ENCODE peak calls at places on chromosomes 6 and 20, in four cellular contexts. Z is keratinocyte, V is kidney, E is nephron progenitor cell. W is an unnamed sample.

GRCh38 chr6:134714679-134715078 is 235.2 kb downstream of the ALDH8A1 start:
- DNase-seq in Z (no peak), V (no peak), E (no peak), W (peak)

GRCh38 chr6:87772597-87773530 is 70.8 kb upstream of the AKIRIN2 start:
- DNase-seq in V (no peak), E (no peak), Z (no peak), W (no peak)

GRCh38 chr6:83518946-83519489 is 6.7 kb downstream of the PRSS35 start:
- DNase-seq in V (no peak), Z (no peak), E (no peak), W (no peak)

GRCh38 chr6:116450769-116451740 is 10.1 kb upstream of the CALHM6 start:
- DNase-seq in V (no peak), E (no peak), Z (no peak), W (peak)

GRCh38 chr6:74068945-74069570 is 373.1 kb downstream of the CD109 start:
- DNase-seq in V (no peak), E (no peak), Z (no peak), W (no peak)

GRCh38 chr6:2232445-2232844 is 13.0 kb downstream of the GMDS start:
- DNase-seq in Z (no peak), E (no peak), V (no peak), W (no peak)

GRCh38 chr6:145315982-145316600 is 419.2 kb downstream of the EPM2A start:
- DNase-seq in V (no peak), E (no peak), Z (no peak), W (no peak)

GRCh38 chr20:47493954-47494293 is 7.8 kb upstream of the NCOA3 start:
- DNase-seq in Z (no peak), V (no peak), E (no peak), W (peak)

GRCh38 chr20:40532103-40532502 is 156.9 kb downstream of the MAFB start:
- DNase-seq in V (no peak), Z (no peak), E (peak), W (peak)

GRCh38 chr6:160041608-160042007 is 72.7 kb downstream of the IGF2R start:
- DNase-seq in Z (no peak), E (no peak), V (no peak), W (peak)

GRCh38 chr6:127148511-127148910 is 30.0 kb downstream of the RSPO3 start:
- DNase-seq in Z (no peak), V (no peak), E (no peak), W (no peak)

GRCh38 chr6:45445749-45446454 is 68.2 kb upstream of the SUPT3H start:
- DNase-seq in Z (peak), E (no peak), V (peak), W (peak)

GRCh38 chr20:15511551-15511950 is 1061.7 kb downstream of the KIF16B start:
- DNase-seq in E (no peak), V (no peak), Z (no peak), W (no peak)

GRCh38 chr6:134170844-134171243 is 118.4 kb upstream of the SLC2A12 start:
- DNase-seq in E (no peak), Z (no peak), V (no peak), W (no peak)

GRCh38 chr6:33752139-33753015 is 5.7 kb upstream of the IP6K3 start:
- DNase-seq in Z (no peak), V (no peak), E (no peak), W (no peak)

GRCh38 chr6:34331361-34332050 is 61.0 kb downstream of the NUDT3 start:
- DNase-seq in V (no peak), Z (no peak), E (no peak), W (no peak)

GRCh38 chr6:39137235-39137634 is 22.2 kb upstream of the SAYSD1 start:
- DNase-seq in Z (peak), E (peak), V (no peak), W (peak)

GRCh38 chr6:19210849-19211590 is 626.1 kb upstream of the ID4 start:
- DNase-seq in Z (no peak), E (peak), V (no peak), W (no peak)

GRCh38 chr6:63637865-63638445 is 2.4 kb downstream of the PHF3 start:
- DNase-seq in E (no peak), Z (no peak), V (no peak), W (no peak)

GRCh38 chr6:6434151-6434550 is 113.7 kb upstream of the F13A1 start:
- DNase-seq in E (no peak), Z (peak), V (no peak), W (no peak)

GRCh38 chr6:105091140-105091829 is 88.5 kb downstream of the POPDC3 start:
- DNase-seq in V (no peak), E (no peak), Z (no peak), W (no peak)

DNA sequence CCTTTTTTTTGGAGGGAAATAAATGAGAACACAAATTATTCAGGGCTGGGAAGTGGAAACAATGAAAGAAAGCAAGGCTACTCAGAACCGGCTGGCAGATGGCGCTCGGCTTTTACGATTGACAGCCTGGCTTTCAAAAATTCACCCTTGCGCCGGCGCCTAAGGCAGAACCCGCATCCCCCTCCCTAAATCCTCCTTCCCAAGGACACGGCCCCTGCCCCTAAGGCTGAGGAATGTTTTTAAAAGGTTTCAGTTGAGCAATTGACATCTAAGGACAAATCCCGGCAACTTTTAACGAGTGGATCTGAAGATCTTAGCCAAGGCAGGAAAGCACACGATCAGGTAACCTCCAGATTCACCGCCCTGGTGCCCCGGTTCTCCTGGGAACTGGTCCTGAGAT is 16.3 kb downstream of the GNAS start:
- DNase-seq in V (no peak), Z (no peak), E (peak), W (no peak)
- TF ChIP-seq CTCF in V (peak), Z (no peak), E (peak), W (no peak)

GRCh38 chr6:52535711-52536423 is 41.0 kb downstream of the TRAM2 start:
- DNase-seq in E (no peak), Z (no peak), V (no peak), W (no peak)

GRCh38 chr6:52537001-52537753 is 39.7 kb downstream of the TRAM2 start:
- DNase-seq in E (no peak), Z (no peak), V (no peak), W (no peak)

GRCh38 chr6:52534966-52535390 is 41.9 kb downstream of the TRAM2 start:
- DNase-seq in V (no peak), E (no peak), Z (no peak), W (no peak)

GRCh38 chr6:52538252-52538905 is 38.5 kb downstream of the TRAM2 start:
- DNase-seq in Z (no peak), E (no peak), V (no peak), W (no peak)

GRCh38 chr6:52536424-52536916 is 40.4 kb downstream of the TRAM2 start:
- DNase-seq in E (no peak), Z (no peak), V (no peak), W (no peak)
- TF ChIP-seq CTCF in E (no peak), Z (no peak), V (no peak), W (no peak)

DNA sequence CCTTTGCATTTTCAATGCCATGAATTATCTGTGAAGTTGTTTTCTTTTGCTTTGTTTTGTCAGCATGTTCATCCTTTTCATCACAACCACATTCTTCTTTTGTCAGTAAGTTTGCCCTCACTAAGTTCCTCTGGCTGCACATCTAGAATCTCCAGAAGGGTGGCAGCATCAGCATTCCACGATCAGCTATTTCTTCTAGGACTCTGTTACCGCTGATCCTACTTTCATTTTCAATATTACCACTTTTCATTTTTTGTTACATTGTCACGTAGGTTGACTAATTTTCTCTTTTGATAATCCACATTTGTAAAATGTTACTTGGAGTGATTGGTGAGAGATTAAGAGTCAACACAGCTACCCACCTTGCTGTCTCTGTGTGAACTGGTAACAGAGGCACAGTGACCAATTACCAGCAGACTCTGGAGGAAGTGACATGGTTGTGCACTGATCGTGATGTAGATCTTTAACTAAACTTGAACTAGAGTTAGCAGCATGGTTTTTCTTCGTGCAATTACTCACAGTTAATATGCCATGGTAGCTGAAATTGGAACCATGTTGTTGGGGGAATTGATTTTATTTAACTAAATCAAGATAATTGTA is 307.9 kb upstream of the SLC35B3 start:
- DNase-seq in Z (no peak), V (no peak), E (no peak), W (peak)
- TF ChIP-seq CTCF in Z (peak), V (no peak), E (no peak), W (no peak)

DNA sequence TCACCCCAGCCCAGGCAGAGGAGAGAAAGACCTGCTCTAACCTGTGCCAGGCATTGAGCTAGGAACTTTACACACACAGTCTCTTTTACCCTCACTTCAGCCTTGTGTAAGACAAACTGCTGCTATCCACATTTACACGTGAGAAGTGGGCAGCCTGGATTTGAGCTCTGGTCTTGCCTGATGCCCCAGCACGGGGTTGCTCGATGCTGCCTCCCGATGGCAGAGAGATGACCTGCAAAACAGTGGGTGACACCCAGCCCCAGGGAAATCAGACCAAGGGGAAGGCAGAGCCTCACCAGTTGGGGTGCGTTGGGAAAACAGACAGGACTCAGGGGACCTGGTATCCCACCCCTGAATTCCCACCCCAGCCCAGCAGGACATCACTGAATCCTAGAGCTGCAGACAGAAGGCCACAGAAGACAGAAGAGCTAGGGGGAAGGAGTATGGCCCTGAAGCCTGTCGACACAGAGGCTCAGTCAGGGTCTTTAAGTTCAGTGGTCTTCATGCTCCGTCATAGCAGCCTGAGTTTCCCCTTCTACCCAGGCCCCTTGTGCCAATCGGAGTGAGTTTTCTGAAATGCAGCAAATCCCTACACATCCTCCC is 990 bp downstream of the BPI start:
- DNase-seq in E (peak), Z (no peak), V (no peak), W (peak)
- TF ChIP-seq CTCF in E (peak), Z (peak), V (peak), W (peak)

DNA sequence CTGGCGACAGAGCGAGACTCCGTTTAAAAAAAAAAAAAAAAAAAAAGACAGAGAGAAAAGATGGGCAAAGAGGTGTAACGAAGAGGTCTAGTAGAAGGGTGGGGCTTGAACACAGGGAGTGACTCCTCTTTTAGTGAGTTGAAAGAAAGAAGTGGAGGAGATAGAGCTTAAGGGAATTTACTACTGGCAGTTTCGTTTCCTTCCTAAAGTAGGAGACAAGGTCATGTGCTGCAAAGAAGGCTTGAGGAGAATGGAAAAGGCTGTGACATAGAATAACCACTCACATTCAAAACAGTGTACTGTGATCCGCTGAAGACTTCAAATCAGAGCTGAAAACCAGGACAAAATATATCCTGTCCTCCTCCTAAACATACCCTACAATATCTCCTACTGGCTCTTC is 63.8 kb upstream of the EIF2S2 start:
- DNase-seq in V (no peak), Z (no peak), E (no peak), W (no peak)
- TF ChIP-seq CTCF in V (no peak), Z (no peak), E (no peak), W (no peak)

GRCh38 chr20:56624786-56625681 is 4.1 kb upstream of the TFAP2C start:
- DNase-seq in V (peak), E (peak), Z (no peak), W (no peak)
- TF ChIP-seq CTCF in V (no peak), E (no peak), Z (no peak), W (no peak)

DNA sequence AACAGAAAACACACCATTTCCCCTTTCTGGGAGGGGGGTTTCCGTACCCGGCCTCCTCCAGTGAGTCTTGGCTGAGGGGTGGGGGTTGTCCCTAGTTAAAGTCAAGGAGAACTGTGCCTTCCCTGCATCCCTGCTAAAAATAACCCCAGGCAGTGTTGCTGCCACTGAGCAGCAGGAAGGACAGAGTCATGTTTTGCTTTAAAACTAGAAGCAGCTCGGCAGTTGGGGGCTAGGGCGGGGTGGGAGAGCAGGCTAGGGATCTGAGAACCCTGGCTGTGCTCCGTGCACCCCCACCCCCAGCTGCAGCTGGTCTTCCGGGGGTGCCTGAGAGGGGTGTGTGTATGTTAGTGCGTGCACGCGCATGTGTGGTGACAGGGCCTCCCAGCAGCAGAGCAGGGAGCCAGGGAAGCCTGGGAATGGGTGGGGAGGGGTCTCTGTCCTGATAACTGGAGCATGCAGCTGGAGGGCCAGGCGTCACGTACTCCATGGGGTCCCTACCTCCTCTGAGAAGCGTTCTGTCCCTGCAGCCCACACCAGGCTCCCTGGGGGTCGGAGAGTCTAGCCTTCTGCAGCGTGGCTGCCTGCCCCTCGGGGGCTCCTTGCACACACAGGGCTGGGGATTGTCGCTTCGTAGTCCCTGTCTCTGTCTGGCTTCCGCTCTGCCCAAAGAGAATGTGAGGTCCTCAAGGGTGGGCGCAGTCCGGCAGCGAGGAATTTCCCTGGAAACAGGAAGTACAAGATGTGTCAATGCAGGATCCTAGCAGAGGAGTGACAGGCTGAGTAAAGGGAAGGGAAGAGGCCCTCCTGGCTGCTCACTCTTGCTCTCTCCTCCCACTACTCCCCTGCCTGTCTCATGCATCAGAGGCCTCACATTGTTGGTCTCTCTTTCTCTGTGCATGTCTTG is 16.8 kb upstream of the ARMC12 start:
- DNase-seq in E (peak), Z (no peak), V (peak), W (no peak)
- TF ChIP-seq CTCF in E (no peak), Z (no peak), V (no peak), W (no peak)

DNA sequence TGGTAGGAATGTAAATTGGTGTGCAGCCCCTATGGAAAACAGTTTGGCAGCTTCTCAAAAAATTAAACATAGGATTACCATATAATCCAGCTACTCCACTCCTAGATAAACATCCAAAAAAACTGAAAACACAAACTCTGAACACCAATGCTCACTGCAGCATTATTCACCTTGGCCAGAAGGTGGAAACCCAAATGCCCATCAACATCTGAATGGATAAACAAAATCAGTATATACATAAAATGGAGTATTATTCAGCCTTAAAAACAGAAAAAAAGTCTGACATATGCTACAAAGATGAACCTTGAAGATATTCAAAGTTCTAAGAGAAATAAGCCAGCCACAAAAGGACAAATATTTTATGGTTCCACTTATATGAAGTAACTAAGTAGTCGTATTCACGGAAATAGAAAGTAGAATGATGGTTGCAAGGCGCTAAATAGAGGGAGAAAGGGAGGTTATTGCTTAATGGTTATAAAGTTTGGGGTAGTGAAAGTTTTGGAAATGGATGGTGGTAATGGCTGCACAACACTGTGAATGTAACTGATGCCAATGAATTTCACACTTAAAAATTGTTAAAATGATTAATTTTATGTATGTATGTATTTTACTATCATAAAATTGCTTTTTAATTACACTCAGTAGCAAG is 4.0 kb downstream of the PHF10 start:
- DNase-seq in E (no peak), Z (no peak), V (no peak), W (no peak)
- TF ChIP-seq CTCF in E (no peak), Z (no peak), V (no peak), W (no peak)